ENCODE peak calls at places on chromosomes 11 and 22, in ten cellular contexts. A, D, I, T, J, R, P, H, O and C are unnamed samples.

GRCh38 chr11:118406599-118407166 is 5.3 kb downstream of the ATP5MG start:
- DNase-seq in A (no peak), D (no peak), I (no peak), T (no peak), J (no peak), R (no peak), P (peak; percentile 39), H (no peak), O (peak; percentile 55), C (no peak)

GRCh38 chr11:70826541-70826943 is 425.8 kb downstream of the SHANK2 start:
- DNase-seq in A (no peak), D (no peak), I (peak; percentile 43), T (no peak), J (no peak), R (no peak), P (no peak), H (no peak), O (no peak), C (no peak)

GRCh38 chr11:96748639-96749370 is 359.0 kb downstream of the JRKL start:
- DNase-seq in A (no peak), D (no peak), I (no peak), T (no peak), J (no peak), R (peak; percentile 47), P (peak; percentile 46), H (no peak), O (peak; percentile 58), C (no peak)

GRCh38 chr11:114137054-114137453 is 77.5 kb downstream of the ZBTB16 start:
- DNase-seq in A (no peak), D (no peak), I (no peak), T (no peak), J (no peak), R (no peak), P (no peak), H (no peak), O (no peak), C (no peak)

GRCh38 chr11:58490827-58491226 is 17.1 kb downstream of the OR5B21 start:
- DNase-seq in A (no peak), D (no peak), I (no peak), T (no peak), J (no peak), R (no peak), P (no peak), H (no peak), O (no peak), C (no peak)

GRCh38 chr22:17547995-17548755 is 15.1 kb upstream of the SLC25A18 start:
- DNase-seq in A (no peak), D (no peak), I (no peak), T (no peak), J (no peak), R (no peak), P (no peak), H (no peak), O (no peak), C (peak; percentile 69)

GRCh38 chr22:49724030-49724892 is 103.4 kb downstream of the BRD1 start:
- DNase-seq in A (no peak), D (no peak), I (no peak), T (no peak), J (no peak), R (no peak), P (no peak), H (no peak), O (no peak), C (peak; percentile 67)

GRCh38 chr22:42641801-42642413 is 1.5 kb upstream of the ATP5MGL start:
- DNase-seq in A (peak; percentile 49), D (no peak), I (no peak), T (no peak), J (no peak), R (no peak), P (no peak), H (no peak), O (no peak), C (no peak)

GRCh38 chr22:18997306-18997924 is 61.3 kb upstream of the PRODH start:
- DNase-seq in A (no peak), D (no peak), I (no peak), T (no peak), J (no peak), R (no peak), P (no peak), H (no peak), O (no peak), C (no peak)

GRCh38 chr11:111183706-111184105 is 61.8 kb upstream of the POU2AF2 start:
- DNase-seq in A (no peak), D (no peak), I (no peak), T (no peak), J (no peak), R (peak; percentile 11), P (peak; percentile 42), H (no peak), O (peak; percentile 69), C (no peak)

GRCh38 chr11:119015054-119015611 is 3.0 kb downstream of the RPS25 start:
- DNase-seq in A (no peak), D (peak; percentile 30), I (no peak), T (no peak), J (no peak), R (no peak), P (no peak), H (no peak), O (no peak), C (no peak)

GRCh38 chr22:32281092-32281491 is 25.9 kb upstream of the SLC5A4 start:
- DNase-seq in A (no peak), D (peak; percentile 20), I (no peak), T (no peak), J (no peak), R (peak; percentile 75), P (no peak), H (no peak), O (peak; percentile 15), C (no peak)

GRCh38 chr11:8273281-8273680 is 9.6 kb upstream of the LMO1 start:
- DNase-seq in A (no peak), D (no peak), I (no peak), T (no peak), J (no peak), R (no peak), P (peak; percentile 29), H (no peak), O (no peak), C (no peak)

GRCh38 chr11:118171274-118172062 is 5.0 kb downstream of the SCN2B start:
- DNase-seq in A (peak; percentile 76), D (peak; percentile 69), I (peak; percentile 85), T (peak; percentile 78), J (peak; percentile 65), R (peak; percentile 45), P (peak; percentile 36), H (no peak), O (peak; percentile 35), C (peak; percentile 54)

GRCh38 chr11:70399681-70400112 is 1.4 kb downstream of the CTTN start:
- DNase-seq in A (peak; percentile 92), D (peak; percentile 87), I (no peak), T (peak; percentile 87), J (peak; percentile 90), R (peak; percentile 97), P (peak; percentile 97), H (peak; percentile 92), O (peak; percentile 95), C (no peak)